ENCODE peak calls at places on chromosomes 13 and 19, in four cellular contexts. Y is putamen, Z is AG04450, W is fibroblast of pulmonary artery. F is an unnamed sample.

GRCh38 chr13:61695147-61695546 is 279.5 kb upstream of the PCDH20 start:
- DNase-seq in Y (no peak), Z (no peak), W (no peak), F (no peak)

GRCh38 chr19:58379276-58379675 is 1.6 kb downstream of the ZNF837 start:
- DNase-seq in Y (no peak), Z (no peak), W (no peak), F (no peak)

GRCh38 chr13:77360032-77360431 is 33.1 kb upstream of the MYCBP2 start:
- DNase-seq in Y (no peak), Z (no peak), W (no peak), F (no peak)

GRCh38 chr19:14091086-14091884 is 734 bp upstream of the SAMD1 start:
- DNase-seq in Y (peak), Z (no peak), W (peak), F (no peak)

GRCh38 chr13:41577437-41577836 is 120.1 kb downstream of the RGCC start:
- DNase-seq in Y (no peak), Z (no peak), W (peak), F (no peak)

GRCh38 chr13:83827338-83827737 is 54.9 kb downstream of the SLITRK1 start:
- DNase-seq in Y (no peak), Z (no peak), W (no peak), F (no peak)

GRCh38 chr19:58543826-58544590 is at the start of gene TRIM28:
- DNase-seq in Y (peak), Z (peak), W (peak), F (no peak)

GRCh38 chr19:16208847-16209246 is 11.1 kb downstream of the AP1M1 start:
- DNase-seq in Y (no peak), Z (no peak), W (no peak), F (no peak)

GRCh38 chr13:20512042-20512683 is 13.5 kb downstream of the CRYL1 start:
- DNase-seq in Y (no peak), Z (no peak), W (no peak), F (no peak)

F was measured in occipital lobe.